ENCODE peak calls at places on chromosomes 5 and 9, in nine cellular contexts. S, R, W, L, E, H, Z, N and A are unnamed samples.
A peak's percentile ranks its signal among the peaks of the same experiment; 100 is the strongest.

GRCh38 chr9:117293199-117294114 is 121.4 kb downstream of the ASTN2 start:
- DNase-seq in L (peak; percentile 32), E (no peak), W (no peak), S (no peak), H (no peak), R (no peak), N (no peak), Z (no peak), A (no peak)

GRCh38 chr5:92237896-92238295 is 854.8 kb upstream of the ARRDC3 start:
- DNase-seq in H (no peak), N (no peak), S (no peak), Z (no peak), W (no peak), E (no peak), R (no peak), L (no peak), A (no peak)

GRCh38 chr9:87193925-87194380 is 246.6 kb upstream of the GAS1 start:
- DNase-seq in Z (no peak), H (no peak), E (no peak), W (no peak), L (no peak), S (peak; percentile 88), R (no peak), N (no peak), A (no peak)

GRCh38 chr5:10987881-10988504 is 227.0 kb upstream of the DAP start:
- DNase-seq in H (peak; percentile 78), L (peak; percentile 65), R (peak; percentile 46), W (peak; percentile 47), S (peak; percentile 55), N (peak; percentile 65), E (peak; percentile 34), Z (peak; percentile 73), A (peak; percentile 82)

GRCh38 chr5:33049845-33050244 is 338.7 kb downstream of the NPR3 start:
- DNase-seq in E (no peak), N (no peak), S (peak; percentile 75), W (no peak), R (peak; percentile 0), Z (no peak), H (no peak), L (no peak), A (peak; percentile 53)

GRCh38 chr5:165224366-165224765 is 1718.9 kb downstream of the MAT2B start:
- DNase-seq in Z (no peak), R (no peak), H (no peak), N (no peak), S (no peak), L (no peak), E (no peak), W (no peak), A (no peak)

GRCh38 chr5:31707294-31707693 is 68.4 kb downstream of the PDZD2 start:
- DNase-seq in H (no peak), R (no peak), E (no peak), N (no peak), W (no peak), L (no peak), Z (no peak), S (no peak), A (no peak)

GRCh38 chr9:110202232-110202631 is 5.7 kb downstream of the C9orf152 start:
- DNase-seq in N (no peak), W (no peak), E (no peak), S (no peak), H (no peak), Z (no peak), L (no peak), R (no peak), A (no peak)

GRCh38 chr9:27529316-27530278 is at the start of gene MOB3B:
- DNase-seq in W (peak; percentile 67), Z (peak; percentile 79), S (no peak), H (peak; percentile 92), R (peak; percentile 60), L (peak; percentile 87), E (peak; percentile 64), N (peak; percentile 79), A (peak; percentile 41)

GRCh38 chr5:149948988-149949387 is 4.4 kb upstream of the PDE6A start:
- DNase-seq in N (no peak), W (no peak), H (no peak), L (no peak), Z (no peak), E (no peak), R (no peak), S (no peak), A (no peak)

GRCh38 chr5:6505779-6506557 is 57.3 kb downstream of the UBE2QL1 start:
- DNase-seq in R (no peak), H (no peak), S (no peak), N (no peak), W (no peak), Z (no peak), E (no peak), L (no peak), A (no peak)

GRCh38 chr9:16115994-16116393 is 563.2 kb downstream of the CCDC171 start:
- DNase-seq in H (no peak), Z (no peak), W (no peak), R (no peak), E (no peak), N (no peak), L (no peak), S (no peak), A (no peak)

GRCh38 chr5:141328231-141328630 is 2.1 kb upstream of the PCDHGA1 start:
- DNase-seq in L (no peak), H (no peak), E (no peak), R (no peak), Z (peak; percentile 22), W (no peak), S (no peak), N (no peak), A (no peak)

GRCh38 chr5:74400067-74400466 is 240.5 kb downstream of the ENC1 start:
- DNase-seq in S (no peak), E (no peak), L (no peak), H (no peak), Z (no peak), R (no peak), N (no peak), W (no peak), A (no peak)

GRCh38 chr5:173352366-173353069 is 24.3 kb upstream of the STC2 start:
- DNase-seq in N (no peak), R (no peak), L (no peak), S (no peak), Z (no peak), W (no peak), H (no peak), E (no peak), A (no peak)

GRCh38 chr5:108642170-108642906 is 105.4 kb upstream of the FER start:
- DNase-seq in W (peak; percentile 7), L (peak; percentile 65), Z (peak; percentile 56), E (peak; percentile 77), H (peak; percentile 63), S (peak; percentile 86), N (peak; percentile 36), R (peak; percentile 24), A (peak; percentile 23)

GRCh38 chr9:97598461-97599288 is 34.5 kb downstream of the TSTD2 start:
- DNase-seq in W (peak; percentile 53), Z (peak; percentile 70), L (peak; percentile 75), R (peak; percentile 62), E (peak; percentile 77), N (peak; percentile 56), S (peak; percentile 74), H (peak; percentile 69), A (no peak)

GRCh38 chr5:68088302-68088701 is 127.3 kb upstream of the PIK3R1 start:
- DNase-seq in S (peak; percentile 6), Z (no peak), R (no peak), E (no peak), L (no peak), W (no peak), H (no peak), N (no peak), A (no peak)

GRCh38 chr5:149242339-149242738 is 29.3 kb upstream of the AFAP1L1 start:
- DNase-seq in L (no peak), Z (no peak), S (no peak), R (no peak), W (no peak), E (no peak), H (no peak), N (no peak), A (no peak)

GRCh38 chr5:2538169-2538568 is 213.3 kb downstream of the IRX2 start:
- DNase-seq in L (no peak), W (no peak), E (no peak), R (no peak), Z (no peak), N (no peak), H (peak; percentile 74), S (no peak), A (no peak)

GRCh38 chr5:123089971-123090640 is 1.1 kb downstream of the PRDM6 start:
- DNase-seq in N (no peak), E (peak; percentile 35), S (no peak), Z (no peak), H (peak; percentile 34), L (no peak), R (no peak), W (no peak), A (peak; percentile 76)

GRCh38 chr9:85040806-85041575 is 371.5 kb downstream of the NTRK2 start:
- DNase-seq in Z (no peak), R (no peak), E (no peak), H (peak; percentile 36), L (peak; percentile 79), W (no peak), N (no peak), S (no peak), A (no peak)

GRCh38 chr5:131622633-131623032 is 12.4 kb downstream of the RAPGEF6 start:
- DNase-seq in W (no peak), Z (no peak), E (no peak), N (no peak), S (no peak), R (no peak), H (no peak), L (peak; percentile 59), A (no peak)

GRCh38 chr5:128695791-128696520 is 157.9 kb upstream of the FBN2 start:
- DNase-seq in R (no peak), S (no peak), Z (no peak), H (no peak), W (no peak), N (no peak), L (no peak), E (peak; percentile 54), A (no peak)

GRCh38 chr5:75048457-75048953 is 3.9 kb downstream of the GCNT4 start:
- DNase-seq in L (no peak), S (no peak), E (no peak), Z (no peak), H (no peak), W (no peak), R (no peak), N (no peak), A (no peak)

GRCh38 chr5:10503997-10504761 is 59.7 kb upstream of the ANKRD33B start:
- DNase-seq in W (no peak), Z (no peak), L (no peak), H (no peak), E (no peak), S (no peak), N (no peak), R (no peak), A (no peak)

GRCh38 chr9:87464992-87465378 is 32.7 kb upstream of the DAPK1 start:
- DNase-seq in H (no peak), Z (no peak), S (no peak), N (no peak), R (no peak), W (no peak), E (no peak), L (no peak), A (no peak)

GRCh38 chr9:91163773-91164471 is 197.8 kb downstream of the AUH start:
- DNase-seq in L (no peak), S (no peak), N (no peak), Z (peak; percentile 49), H (no peak), W (no peak), R (no peak), E (no peak), A (no peak)

GRCh38 chr5:11588803-11589202 is 315.4 kb downstream of the CTNND2 start:
- DNase-seq in S (no peak), Z (no peak), N (no peak), L (peak; percentile 69), H (peak; percentile 33), R (no peak), W (no peak), E (no peak), A (no peak)

GRCh38 chr9:32427111-32427873 is 42.8 kb downstream of the ACO1 start:
- DNase-seq in Z (no peak), W (no peak), N (no peak), E (no peak), R (no peak), L (no peak), H (no peak), S (peak; percentile 45), A (no peak)